ENCODE peak calls at places on chromosomes 6 and 20, in nine cellular contexts. A is heart left ventricle, K is uterus, F is IMR-90, V is transverse colon, I is sigmoid colon, C is NB4, H is A549, L is H1. P is an unnamed sample.

GRCh38 chr6:53042112-53042511 is 23.1 kb upstream of the FBXO9 start:
- DNase-seq in A (no peak), F (peak; percentile 95), V (no peak), H (peak; percentile 16), C (no peak), I (no peak), L (no peak), K (no peak), P (no peak)

GRCh38 chr20:56422131-56422823 is 10.2 kb downstream of the CASS4 start:
- DNase-seq in H (peak; percentile 21), I (no peak), V (no peak), F (peak; percentile 88), C (peak; percentile 85), L (no peak), K (no peak), A (peak; percentile 14), P (no peak)

GRCh38 chr6:33297406-33297955 is 1.3 kb downstream of the RGL2 start:
- DNase-seq in V (peak; percentile 70), L (no peak), A (no peak), I (no peak), K (no peak), H (no peak), C (peak; percentile 69), F (no peak), P (peak; percentile 63)

GRCh38 chr6:70673601-70674000 is 5.9 kb downstream of the SMAP1 start:
- DNase-seq in L (peak; percentile 7), V (no peak), F (peak; percentile 55), C (peak; percentile 14), K (no peak), I (no peak), A (no peak), H (no peak), P (no peak)

GRCh38 chr6:33589723-33590530 is 9.9 kb upstream of the BAK1 start:
- DNase-seq in L (no peak), A (peak; percentile 54), H (peak; percentile 77), F (peak; percentile 92), C (peak; percentile 53), I (peak; percentile 77), K (peak; percentile 64), V (peak; percentile 84), P (peak; percentile 53)

GRCh38 chr6:33857301-33858052 is 53.7 kb upstream of the MLN start:
- DNase-seq in F (no peak), A (no peak), I (no peak), C (peak; percentile 91), K (no peak), H (no peak), V (no peak), L (no peak), P (no peak)

GRCh38 chr6:90502866-90503407 is 83.9 kb downstream of the MAP3K7 start:
- DNase-seq in C (peak; percentile 42), L (no peak), V (no peak), A (no peak), I (no peak), K (no peak), F (peak; percentile 4), H (peak; percentile 47), P (no peak)

GRCh38 chr20:50731930-50732690 is 730 bp downstream of the PARD6B start:
- DNase-seq in I (no peak), F (no peak), K (no peak), L (no peak), V (no peak), C (no peak), A (no peak), H (peak; percentile 41), P (no peak)

GRCh38 chr20:37095108-37095608 is 639 bp downstream of the RBL1 start:
- DNase-seq in C (peak; percentile 68), F (no peak), L (no peak), A (no peak), V (peak; percentile 38), I (no peak), H (peak; percentile 35), K (no peak), P (peak; percentile 53)

GRCh38 chr20:50519036-50519780 is 9.0 kb downstream of the PTPN1 start:
- DNase-seq in I (no peak), F (no peak), H (no peak), V (peak; percentile 43), C (no peak), K (no peak), A (no peak), L (no peak), P (peak; percentile 82)

GRCh38 chr20:23135449-23136447 is 49.6 kb upstream of the CD93 start:
- DNase-seq in I (peak; percentile 66), H (no peak), F (no peak), V (no peak), L (no peak), K (no peak), A (no peak), C (peak; percentile 53), P (no peak)

GRCh38 chr6:132712366-132712765 is 1.5 kb downstream of the VNN1 start:
- DNase-seq in H (peak; percentile 63), A (no peak), V (no peak), K (no peak), I (no peak), L (no peak), F (peak; percentile 62), C (no peak), P (no peak)

GRCh38 chr6:97151611-97152010 is 131.4 kb downstream of the MMS22L start:
- DNase-seq in A (no peak), V (no peak), H (no peak), L (no peak), I (no peak), F (no peak), K (no peak), C (no peak), P (no peak)

GRCh38 chr6:142474446-142475289 is 172.9 kb downstream of the ADGRG6 start:
- DNase-seq in A (no peak), F (peak; percentile 76), I (no peak), V (no peak), H (peak; percentile 65), C (peak; percentile 68), K (no peak), L (peak; percentile 33), P (no peak)

GRCh38 chr20:1434571-1435336 is 31.9 kb downstream of the NSFL1C start:
- DNase-seq in H (no peak), A (peak; percentile 42), F (peak; percentile 92), C (peak; percentile 93), I (no peak), L (no peak), K (no peak), V (peak; percentile 51), P (peak; percentile 86)

GRCh38 chr6:36735110-36735971 is 37.7 kb downstream of the RAB44 start:
- DNase-seq in F (peak; percentile 76), I (peak; percentile 94), A (peak; percentile 84), H (no peak), V (peak; percentile 79), L (no peak), C (peak; percentile 82), K (peak; percentile 82), P (no peak)

GRCh38 chr6:12298017-12298958 is 8.1 kb downstream of the EDN1 start:
- DNase-seq in I (no peak), C (no peak), V (no peak), K (no peak), H (no peak), F (no peak), L (no peak), A (no peak), P (no peak)
- TF ChIP-seq POLR2A in I (no peak), C (no peak), V (no peak), K (no peak), H (no peak), F (no peak), L (no peak), A (no peak), P (no peak)

GRCh38 chr6:72248621-72249020 is 362.3 kb downstream of the RIMS1 start:
- DNase-seq in H (no peak), A (no peak), I (no peak), K (no peak), L (no peak), C (no peak), F (peak; percentile 5), V (no peak), P (no peak)

GRCh38 chr6:72245565-72245964 is 359.2 kb downstream of the RIMS1 start:
- DNase-seq in V (no peak), L (peak; percentile 31), I (no peak), H (no peak), K (no peak), A (no peak), F (peak; percentile 3), C (no peak), P (no peak)

GRCh38 chr6:72250664-72251063 is 364.3 kb downstream of the RIMS1 start:
- DNase-seq in C (no peak), A (no peak), F (peak; percentile 31), V (no peak), L (no peak), H (no peak), K (no peak), I (no peak), P (no peak)

GRCh38 chr6:72246926-72247325 is 360.6 kb downstream of the RIMS1 start:
- DNase-seq in V (no peak), L (no peak), A (no peak), C (peak; percentile 7), K (no peak), F (peak; percentile 15), I (no peak), H (peak; percentile 4), P (no peak)
- TF ChIP-seq CTCF in V (no peak), L (peak; percentile 18), A (no peak), C (no peak), K (no peak), F (no peak), I (no peak), H (no peak), P (no peak)

DNA sequence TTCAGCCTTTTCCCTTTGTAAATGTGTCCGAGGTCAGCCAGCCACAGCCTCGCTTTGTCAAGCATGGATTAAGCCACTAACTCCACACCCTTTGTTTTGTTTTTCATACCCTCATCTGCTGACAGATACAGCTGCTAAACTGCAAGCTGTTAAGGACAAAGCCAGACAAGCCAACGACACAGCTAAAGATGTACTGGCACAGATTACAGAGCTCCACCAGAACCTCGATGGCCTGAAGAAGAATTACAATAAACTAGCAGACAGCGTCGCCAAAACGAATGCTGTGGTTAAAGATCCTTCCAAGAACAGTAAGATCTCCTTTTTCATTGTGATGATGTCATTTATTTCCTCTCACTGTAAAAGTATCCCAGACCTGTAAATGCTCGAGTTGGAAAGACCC is 269.3 kb downstream of the ARHGAP18 start:
- DNase-seq in K (no peak), H (peak; percentile 5), L (no peak), C (peak; percentile 5), A (peak; percentile 21), F (peak; percentile 20), I (no peak), V (no peak), P (no peak)
- H3K4me3 ChIP-seq in K (no peak overlapping the region), H (no peak overlapping the region), L (no peak overlapping the region), C (no peak overlapping the region), A (no peak overlapping the region), F (no peak overlapping the region), I (no peak overlapping the region), V (no peak overlapping the region), P (no peak overlapping the region)

GRCh38 chr6:28866342-28867077 is 57.3 kb downstream of the TRIM27 start:
- DNase-seq in C (peak; percentile 85), I (peak; percentile 85), H (peak; percentile 86), V (peak; percentile 81), A (peak; percentile 60), L (no peak), K (peak; percentile 47), F (peak; percentile 29), P (peak; percentile 85)
- TF ChIP-seq POLR2A in C (peak; percentile 16), I (no peak), H (peak; percentile 36), V (peak; percentile 61), A (no peak), L (peak; percentile 30), K (peak; percentile 42), F (no peak), P (peak; percentile 29)

GRCh38 chr6:133890941-133891813 is 2.3 kb downstream of the TCF21 start:
- DNase-seq in F (peak; percentile 39), A (peak; percentile 40), I (peak; percentile 73), H (peak; percentile 48), C (no peak), K (peak; percentile 30), L (no peak), V (peak; percentile 13), P (no peak)
- TF ChIP-seq CTCF in F (no peak), A (no peak), I (no peak), H (peak; percentile 6), C (no peak), K (no peak), L (no peak), V (no peak), P (no peak)